ENCODE peak calls at places on chromosomes 5 and 9, in four cellular contexts. Y, R, L and D are unnamed samples.

GRCh38 chr5:67012241-67012640 is 184.4 kb downstream of the CD180 start:
- DNase-seq in Y (no peak), R (no peak), L (peak; percentile 58), D (no peak)

GRCh38 chr5:9454012-9454481 is 91.8 kb downstream of the SEMA5A start:
- DNase-seq in Y (no peak), R (no peak), L (no peak), D (no peak)

GRCh38 chr5:124514966-124515365 is 231.5 kb downstream of the ZNF608 start:
- DNase-seq in Y (no peak), R (no peak), L (no peak), D (no peak)

GRCh38 chr9:132160802-132161742 is 786 bp upstream of the NTNG2 start:
- DNase-seq in Y (peak; percentile 68), R (no peak), L (peak; percentile 76), D (no peak)

GRCh38 chr9:98773721-98774120 is 22.6 kb downstream of the ANKS6 start:
- DNase-seq in Y (no peak), R (no peak), L (no peak), D (no peak)

GRCh38 chr9:136565722-136566552 is 20.1 kb upstream of the NOTCH1 start:
- DNase-seq in Y (no peak), R (no peak), L (no peak), D (no peak)

GRCh38 chr5:156120777-156121176 is 206.2 kb upstream of the SGCD start:
- DNase-seq in Y (peak; percentile 28), R (no peak), L (no peak), D (no peak)

GRCh38 chr5:115324021-115324420 is 27.6 kb upstream of the CCDC112 start:
- DNase-seq in Y (no peak), R (no peak), L (peak; percentile 8), D (no peak)

GRCh38 chr5:115888027-115888426 is 46.3 kb downstream of the AP3S1 start:
- DNase-seq in Y (peak; percentile 24), R (no peak), L (peak; percentile 54), D (no peak)

GRCh38 chr9:133253268-133253667 is 21.7 kb downstream of the ABO start:
- DNase-seq in Y (no peak), R (no peak), L (no peak), D (no peak)

GRCh38 chr5:143733635-143734341 is 78.2 kb upstream of the HMHB1 start:
- DNase-seq in Y (no peak), R (no peak), L (peak; percentile 73), D (no peak)

GRCh38 chr5:179901462-179901861 is 6.2 kb downstream of the TBC1D9B start:
- DNase-seq in Y (no peak), R (no peak), L (no peak), D (no peak)

GRCh38 chr5:119578937-119579336 is 50.4 kb upstream of the FAM170A start:
- DNase-seq in Y (peak; percentile 72), R (peak; percentile 55), L (peak; percentile 2), D (no peak)

GRCh38 chr9:6632516-6633328 is 12.8 kb downstream of the GLDC start:
- DNase-seq in Y (no peak), R (peak; percentile 14), L (no peak), D (peak; percentile 87)

GRCh38 chr5:160173-160510 is 31.2 kb upstream of the LRRC14B start:
- DNase-seq in Y (no peak), R (no peak), L (peak; percentile 65), D (no peak)

GRCh38 chr5:117077142-117077541 is 502.5 kb upstream of the SEMA6A start:
- DNase-seq in Y (no peak), R (no peak), L (no peak), D (no peak)

GRCh38 chr9:79053613-79054012 is 518.2 kb upstream of the TLE4 start:
- DNase-seq in Y (no peak), R (no peak), L (no peak), D (peak; percentile 3)

GRCh38 chr9:80775515-80775914 is 913.8 kb downstream of the TLE1 start:
- DNase-seq in Y (no peak), R (no peak), L (peak; percentile 62), D (no peak)

GRCh38 chr5:127133071-127133470 is 59.8 kb upstream of the C5orf63 start:
- DNase-seq in Y (no peak), R (no peak), L (no peak), D (no peak)

GRCh38 chr5:54458221-54458620 is 2.7 kb downstream of the HSPB3 start:
- DNase-seq in Y (no peak), R (no peak), L (no peak), D (no peak)

GRCh38 chr5:88502179-88503064 is 233.8 kb upstream of the TMEM161B start:
- DNase-seq in Y (no peak), R (no peak), L (no peak), D (peak; percentile 20)

GRCh38 chr5:95959051-95959963 is 2.3 kb downstream of the ELL2 start:
- DNase-seq in Y (no peak), R (peak; percentile 43), L (peak; percentile 33), D (no peak)

GRCh38 chr5:66744040-66744439 is 147.8 kb downstream of the MAST4 start:
- DNase-seq in Y (no peak), R (peak; percentile 13), L (peak; percentile 41), D (no peak)

GRCh38 chr9:127875306-127875966 is 2.0 kb downstream of the AK1 start:
- DNase-seq in Y (no peak), R (no peak), L (peak; percentile 60), D (no peak)

GRCh38 chr9:77725820-77726219 is 77.7 kb upstream of the GNA14 start:
- DNase-seq in Y (no peak), R (no peak), L (no peak), D (no peak)

GRCh38 chr5:59450245-59450644 is 443.3 kb downstream of the PDE4D start:
- DNase-seq in Y (peak; percentile 58), R (no peak), L (no peak), D (no peak)

GRCh38 chr5:175377816-175378215 is 66.2 kb downstream of the DRD1 start:
- DNase-seq in Y (no peak), R (no peak), L (no peak), D (no peak)

GRCh38 chr5:143449772-143450171 is 46.3 kb upstream of the NR3C1 start:
- DNase-seq in Y (no peak), R (no peak), L (peak; percentile 50), D (no peak)

GRCh38 chr9:123399803-123400378 is 43.9 kb downstream of the CRB2 start:
- DNase-seq in Y (peak; percentile 17), R (peak; percentile 70), L (no peak), D (no peak)

GRCh38 chr9:122382901-122383850 is 12.4 kb downstream of the PTGS1 start:
- DNase-seq in Y (no peak), R (no peak), L (peak; percentile 56), D (no peak)

GRCh38 chr5:11903614-11904269 is 504 bp downstream of the CTNND2 start:
- DNase-seq in Y (peak; percentile 23), R (no peak), L (no peak), D (no peak)

DNA sequence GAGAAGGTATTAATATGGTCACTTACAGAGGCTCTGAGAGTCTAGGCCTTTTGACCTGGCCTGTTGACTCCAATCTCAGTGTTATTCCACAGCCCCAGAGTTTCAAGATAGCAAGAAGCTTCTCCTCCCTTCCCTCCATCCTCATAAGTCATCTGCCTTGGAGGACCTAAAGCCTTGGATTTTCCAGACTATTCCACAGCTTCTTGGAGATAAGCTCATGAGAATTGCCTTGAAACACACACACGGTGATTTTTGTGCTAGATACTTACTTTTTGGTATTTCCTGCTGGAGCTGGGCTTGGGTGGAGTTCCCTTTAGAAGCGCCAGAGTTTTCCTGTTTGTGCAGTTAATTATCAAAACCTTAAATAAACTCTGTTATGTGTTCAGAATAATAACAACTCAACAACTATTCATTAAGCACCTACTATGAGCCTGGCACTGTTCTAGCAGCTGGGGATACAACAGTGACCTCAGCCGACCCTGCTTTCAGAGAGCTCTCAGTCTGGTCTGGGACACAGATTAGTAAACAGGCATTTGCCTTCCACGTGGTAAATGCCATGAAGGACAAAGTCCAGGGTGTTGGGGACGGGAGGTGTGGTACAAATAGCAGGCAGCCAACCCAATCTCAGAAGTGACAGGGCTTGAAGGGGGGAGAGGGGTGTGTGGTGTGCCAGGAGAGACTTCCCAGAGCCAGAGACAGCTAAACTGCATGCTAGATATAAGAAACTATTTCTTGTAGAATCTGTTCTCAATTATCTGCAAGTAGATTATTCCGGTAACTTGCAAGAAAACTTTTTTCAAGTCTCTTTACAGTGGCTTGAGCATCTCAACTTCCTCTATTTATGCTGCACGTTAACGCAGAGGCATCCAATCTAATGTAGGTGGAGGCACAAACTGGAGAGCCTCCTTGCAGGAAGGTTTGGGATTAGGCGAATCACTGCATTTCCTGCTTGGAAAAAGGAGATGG is 55.9 kb upstream of the KLF9 start:
- DNase-seq in Y (peak; percentile 26), R (no peak), L (no peak), D (no peak)
- TF ChIP-seq ELK1 in Y (no peak), R (no peak), L (no peak), D (no peak)

DNA sequence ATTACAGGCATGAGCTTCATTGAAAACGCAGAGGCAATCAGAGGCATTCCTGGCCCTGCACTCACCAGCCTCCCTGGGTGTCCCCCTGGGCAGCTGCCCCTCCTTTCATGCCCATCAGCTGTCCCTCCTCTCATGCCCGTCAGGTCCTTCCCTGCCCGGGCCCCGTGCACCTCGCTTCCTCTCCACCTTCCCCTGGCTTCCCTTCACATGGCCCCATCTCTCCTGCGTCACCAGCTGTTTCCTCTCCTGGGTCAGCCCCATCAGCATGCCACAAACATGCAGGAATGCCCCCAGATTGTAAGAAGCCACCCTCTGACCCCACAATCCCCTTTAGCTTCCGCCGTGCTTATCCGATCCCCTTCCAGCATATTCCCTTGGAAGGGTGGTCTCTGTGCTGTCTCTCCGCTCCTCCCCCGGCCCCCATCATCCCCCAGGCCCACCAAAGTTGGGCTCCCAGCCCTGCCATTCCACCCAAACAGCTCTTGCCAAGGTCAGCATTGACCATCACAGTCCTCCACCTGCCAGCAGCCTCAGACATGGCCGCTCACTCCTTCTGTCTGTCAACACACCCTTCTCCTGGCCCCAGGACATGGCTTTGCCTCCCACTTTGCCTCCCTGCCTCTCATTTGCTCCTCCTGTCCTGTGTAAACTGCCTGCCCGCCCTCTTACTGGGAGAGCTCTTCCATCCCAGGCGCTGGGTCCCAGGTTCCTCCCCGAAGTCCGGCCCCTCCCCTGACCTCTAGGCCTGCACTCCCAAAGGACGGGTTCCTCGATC is 98.6 kb upstream of the IER5L start:
- DNase-seq in Y (no peak), R (no peak), L (no peak), D (no peak)
- TF ChIP-seq ELK1 in Y (no peak), R (no peak), L (no peak), D (no peak)

GRCh38 chr9:37944671-37945481 is 40.9 kb upstream of the SLC25A51 start:
- DNase-seq in Y (no peak), R (no peak), L (peak; percentile 50), D (no peak)

GRCh38 chr9:37944266-37944650 is 40.3 kb upstream of the SLC25A51 start:
- DNase-seq in Y (no peak), R (no peak), L (no peak), D (no peak)

GRCh38 chr9:37942616-37943328 is 38.8 kb upstream of the SLC25A51 start:
- DNase-seq in Y (no peak), R (no peak), L (no peak), D (no peak)

GRCh38 chr9:37941253-37941652 is 37.3 kb upstream of the SLC25A51 start:
- DNase-seq in Y (no peak), R (no peak), L (no peak), D (no peak)

GRCh38 chr9:37943329-37944265 is 39.7 kb upstream of the SLC25A51 start:
- DNase-seq in Y (no peak), R (no peak), L (peak; percentile 94), D (no peak)
- TF ChIP-seq ELK1 in Y (no peak), R (no peak), L (no peak), D (no peak)

DNA sequence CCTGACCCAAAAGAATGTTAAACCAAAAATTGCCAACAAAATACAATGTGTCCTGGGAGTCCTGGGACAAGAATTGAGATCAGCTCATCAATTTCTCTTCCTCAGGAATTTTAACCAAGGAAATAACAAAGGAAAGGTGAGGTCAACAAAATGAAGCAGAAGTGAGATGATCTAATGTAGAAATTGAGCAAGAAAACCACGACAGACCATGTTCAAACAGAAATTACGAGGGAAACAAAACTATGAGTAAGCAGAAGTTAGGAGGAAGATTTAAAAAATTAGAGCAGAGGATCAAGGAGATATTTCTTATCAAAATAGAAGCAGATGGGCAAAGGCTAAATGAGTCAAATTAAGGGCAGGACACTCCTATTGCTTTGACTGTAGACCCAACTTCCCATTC is 97.5 kb downstream of the HINT1 start:
- DNase-seq in Y (no peak), R (no peak), L (no peak), D (no peak)
- TF ChIP-seq ELK1 in Y (no peak), R (no peak), L (no peak), D (no peak)